ENCODE peak calls at places on chromosome 1, in six cellular contexts. M, W, E, J, V and K are unnamed samples.

GRCh38 chr1:161008857-161009554 is 11.9 kb downstream of the F11R start:
- DNase-seq in M (no peak), W (peak), E (no peak), J (no peak), V (no peak), K (no peak)

GRCh38 chr1:56939209-56939608 is 26.6 kb downstream of the C8B start:
- DNase-seq in M (no peak), W (no peak), E (no peak), J (no peak), V (no peak), K (no peak)

GRCh38 chr1:212458817-212459216 is 26.1 kb downstream of the NENF start:
- DNase-seq in M (no peak), W (no peak), E (no peak), J (no peak), V (peak), K (no peak)

GRCh38 chr1:9375912-9376311 is 83.2 kb downstream of the SPSB1 start:
- DNase-seq in M (no peak), W (no peak), E (no peak), J (no peak), V (no peak), K (no peak)

GRCh38 chr1:82343381-82343780 is 542.6 kb downstream of the ADGRL2 start:
- DNase-seq in M (no peak), W (no peak), E (no peak), J (no peak), V (no peak), K (no peak)

GRCh38 chr1:16018308-16018707 is 465 bp upstream of the HSPB7 start:
- DNase-seq in M (no peak), W (no peak), E (no peak), J (no peak), V (no peak), K (no peak)

GRCh38 chr1:150874455-150875196 is 1.8 kb downstream of the ARNT start:
- DNase-seq in M (no peak), W (no peak), E (no peak), J (no peak), V (no peak), K (no peak)

GRCh38 chr1:234604726-234605492 is 5.1 kb downstream of the IRF2BP2 start:
- DNase-seq in M (no peak), W (no peak), E (no peak), J (no peak), V (peak), K (no peak)

GRCh38 chr1:161159087-161159914 is at the start of gene USP21:
- DNase-seq in M (peak), W (peak), E (peak), J (peak), V (peak), K (peak)

GRCh38 chr1:162219461-162219860 is 150.0 kb downstream of the NOS1AP start:
- DNase-seq in M (no peak), W (no peak), E (no peak), J (no peak), V (no peak), K (no peak)

GRCh38 chr1:205325334-205325884 is 3.9 kb upstream of the NUAK2 start:
- DNase-seq in M (peak), W (peak), E (peak), J (no peak), V (peak), K (no peak)

GRCh38 chr1:51435902-51436301 is 83.2 kb downstream of the EPS15 start:
- DNase-seq in M (no peak), W (no peak), E (no peak), J (no peak), V (no peak), K (no peak)

GRCh38 chr1:60880202-60880601 is 202.2 kb upstream of the NFIA start:
- DNase-seq in M (no peak), W (no peak), E (no peak), J (no peak), V (no peak), K (no peak)

GRCh38 chr1:7223334-7224080 is 438.3 kb downstream of the CAMTA1 start:
- DNase-seq in M (no peak), W (no peak), E (no peak), J (no peak), V (no peak), K (no peak)

GRCh38 chr1:248703674-248704073 is 1.1 kb upstream of the OR14I1 start:
- DNase-seq in M (no peak), W (no peak), E (no peak), J (no peak), V (no peak), K (no peak)

GRCh38 chr1:60989745-60990718 is 92.3 kb upstream of the NFIA start:
- DNase-seq in M (no peak), W (no peak), E (no peak), J (no peak), V (no peak), K (no peak)

GRCh38 chr1:227734546-227734857 is 600 bp downstream of the JMJD4 start:
- DNase-seq in M (no peak), W (no peak), E (no peak), J (no peak), V (no peak), K (no peak)

DNA sequence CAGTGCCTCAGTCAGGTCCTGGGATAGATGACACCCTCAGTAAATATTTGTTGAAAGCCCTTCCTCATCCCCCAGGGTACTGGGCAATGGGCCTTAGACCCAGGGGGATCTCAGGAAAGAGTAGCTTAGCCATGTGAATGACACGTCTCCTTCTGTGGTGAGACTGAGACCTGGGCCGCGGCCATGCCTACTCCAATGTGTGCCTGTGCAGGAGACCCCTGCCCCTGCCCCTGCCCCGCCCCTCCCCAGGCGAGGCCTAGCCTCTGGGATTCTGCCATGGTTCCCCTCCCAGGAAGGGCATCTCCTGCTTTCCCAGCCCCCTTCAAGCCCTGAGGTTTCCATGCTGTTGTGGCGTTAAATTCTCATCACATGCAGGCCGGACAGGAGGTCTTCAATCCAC is 7.1 kb downstream of the MYOM3 start:
- DNase-seq in M (no peak), W (no peak), E (no peak), J (no peak), V (no peak), K (no peak)
- TF ChIP-seq TAF1 in M (no peak), W (no peak), E (no peak), J (no peak), V (no peak), K (no peak)

DNA sequence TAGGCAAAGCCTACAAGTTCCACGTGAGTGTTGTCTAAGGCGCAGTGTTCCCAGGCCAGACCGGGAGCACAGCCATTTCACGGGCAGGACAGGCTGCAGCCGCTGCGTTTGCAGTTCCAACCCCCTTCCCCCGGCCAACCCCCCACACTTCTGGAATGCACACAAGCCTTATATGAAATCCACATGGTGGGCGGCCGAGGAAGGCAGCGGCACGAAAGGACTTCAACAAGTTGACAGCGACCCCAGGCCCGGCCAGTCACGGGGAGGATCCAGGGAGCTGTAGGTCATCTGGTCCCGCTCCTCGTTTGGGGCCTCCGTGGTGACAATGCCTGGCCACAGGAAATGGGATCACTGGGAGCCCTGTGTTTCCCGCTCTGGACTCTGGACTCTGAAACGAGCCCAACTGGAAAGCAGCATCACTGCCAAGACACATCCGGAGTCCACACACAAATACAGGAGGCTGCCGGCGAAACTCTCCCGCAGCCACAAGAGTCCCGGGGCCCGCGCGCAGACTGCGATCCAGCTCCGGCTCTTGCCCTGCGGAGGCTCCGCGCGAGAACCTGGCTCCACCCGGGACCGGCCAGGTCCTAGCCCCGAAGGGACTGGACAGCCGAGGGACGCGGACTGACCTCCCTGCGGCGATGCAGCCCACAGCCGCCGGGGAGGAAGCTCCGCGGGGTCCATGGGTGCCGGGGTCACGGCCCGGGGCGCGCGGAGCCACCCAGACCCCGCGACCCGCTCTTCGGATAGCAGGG is 794 bp downstream of the NID1 start:
- DNase-seq in M (peak), W (peak), E (no peak), J (no peak), V (no peak), K (no peak)
- TF ChIP-seq POLR2A in M (no peak), W (peak), E (peak), J (no peak), V (no peak), K (no peak)

GRCh38 chr1:117753652-117754051 is 147.8 kb downstream of the TENT5C start:
- DNase-seq in M (no peak), W (no peak), E (no peak), J (no peak), V (no peak), K (no peak)
- TF ChIP-seq TAF1 in M (no peak), W (no peak), E (no peak), J (no peak), V (no peak), K (no peak)

DNA sequence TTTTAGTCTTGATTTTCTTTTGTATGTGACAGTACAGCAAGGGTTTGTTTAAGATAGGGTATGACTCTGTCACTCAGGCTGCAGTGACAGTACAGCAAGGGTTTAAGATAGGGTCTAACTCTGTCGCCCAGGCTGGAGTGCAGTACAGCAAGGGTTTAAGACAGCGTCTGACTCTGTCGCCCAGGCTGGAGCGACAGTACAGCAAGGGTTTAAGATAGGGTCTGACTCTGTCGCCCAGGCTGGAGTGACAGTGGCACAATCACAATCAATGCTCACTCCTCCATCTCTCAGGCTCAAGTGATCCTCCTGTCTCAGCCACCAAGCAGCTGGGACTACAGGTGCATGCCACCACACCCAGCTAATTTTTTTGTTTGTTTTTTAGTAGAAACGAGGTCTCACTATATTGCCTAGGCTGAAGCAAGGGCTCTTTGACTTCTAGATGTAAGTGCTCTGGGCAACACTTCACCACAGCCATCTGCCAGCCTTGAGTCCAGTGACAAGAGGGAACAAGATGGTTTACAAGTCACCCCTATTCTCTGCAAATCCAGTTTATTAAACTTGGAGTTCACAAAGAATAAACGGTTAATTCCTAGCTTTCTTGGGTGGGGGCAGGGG is 965 bp upstream of the SH2D5 start:
- DNase-seq in M (no peak), W (no peak), E (no peak), J (no peak), V (no peak), K (no peak)
- TF ChIP-seq POLR2A in M (no peak), W (peak), E (no peak), J (no peak), V (no peak), K (no peak)